ENCODE peak calls at places on chromosomes 6 and 20, in ten cellular contexts. T is K562, R is GF-D8, K is NCI-H2171 treated with DMSO at 0.1 percent for 48 hours, Q is GM12865, P is occipital lobe, N is GM04503, Z is T-helper 2 cell, G is choroid plexus epithelial cell, X is mucosa of descending colon. I is an unnamed sample.

GRCh38 chr6:11011787-11012234 is 32.3 kb downstream of the ELOVL2 start:
- DNase-seq in T (peak), R (no peak), K (no peak), Q (peak), P (no peak), N (no peak), Z (no peak), G (no peak), X (no peak), I (no peak)

GRCh38 chr20:47540443-47541354 is 39.0 kb downstream of the NCOA3 start:
- DNase-seq in T (peak), R (no peak), K (no peak), Q (no peak), P (no peak), N (no peak), Z (no peak), G (peak), X (no peak), I (peak)

GRCh38 chr6:105331927-105332326 is 71.0 kb downstream of the PREP start:
- DNase-seq in T (no peak), R (no peak), K (no peak), Q (no peak), P (no peak), N (no peak), Z (no peak), G (no peak), X (no peak), I (no peak)

GRCh38 chr6:13277231-13277630 is 51.1 kb downstream of the TBC1D7 start:
- DNase-seq in T (no peak), R (no peak), K (no peak), Q (no peak), P (no peak), N (no peak), Z (no peak), G (no peak), X (no peak), I (no peak)

GRCh38 chr6:30720738-30721197 is 616 bp downstream of the TUBB start:
- DNase-seq in T (peak), R (peak), K (peak), Q (peak), P (peak), N (no peak), Z (peak), G (peak), X (peak), I (peak)

GRCh38 chr6:31945154-31945506 is 765 bp upstream of the CFB start:
- DNase-seq in T (no peak), R (no peak), K (no peak), Q (no peak), P (no peak), N (no peak), Z (no peak), G (no peak), X (no peak), I (no peak)

GRCh38 chr6:43963877-43964658 is 163.2 kb downstream of the MRPL14 start:
- DNase-seq in T (no peak), R (no peak), K (no peak), Q (no peak), P (no peak), N (no peak), Z (no peak), G (no peak), X (no peak), I (no peak)

GRCh38 chr20:44979090-44979621 is 12.8 kb downstream of the STK4 start:
- DNase-seq in T (no peak), R (peak), K (no peak), Q (peak), P (no peak), N (no peak), Z (peak), G (peak), X (peak), I (no peak)

GRCh38 chr6:84785676-84786075 is 21.3 kb upstream of the TBX18 start:
- DNase-seq in T (no peak), R (no peak), K (no peak), Q (no peak), P (no peak), N (no peak), Z (no peak), G (no peak), X (no peak), I (no peak)

GRCh38 chr6:39040080-39040673 is 8.4 kb upstream of the GLP1R start:
- DNase-seq in T (no peak), R (no peak), K (no peak), Q (peak), P (no peak), N (no peak), Z (no peak), G (no peak), X (no peak), I (no peak)